ENCODE peak calls at places on chromosomes 1 and 21, in six cellular contexts. One of them, this sample, is unnamed. For H3K4me1, the result is how much of the 10 kb centered on the place peaks cover.

GRCh38 chr1:37265786-37266667 is 208.4 kb upstream of the ZC3H12A start:
- DNase-seq in thoracic aorta: no peak
- DNase-seq in heart left ventricle: no peak
- DNase-seq in testis: no peak
- DNase-seq in A549: no peak
- DNase-seq in neuronal stem cell: no peak
- DNase-seq in this sample: no peak

GRCh38 chr1:185074307-185074706 is 28.9 kb downstream of the RNF2 start:
- DNase-seq in A549: no peak
- DNase-seq in neuronal stem cell: no peak
- DNase-seq in thoracic aorta: no peak
- DNase-seq in heart left ventricle: no peak
- DNase-seq in testis: no peak
- DNase-seq in this sample: no peak

GRCh38 chr1:8343464-8344001 is 25.6 kb downstream of the SLC45A1 start:
- DNase-seq in thoracic aorta: peak
- DNase-seq in neuronal stem cell: no peak
- DNase-seq in A549: peak
- DNase-seq in heart left ventricle: no peak
- DNase-seq in testis: peak
- DNase-seq in this sample: peak

GRCh38 chr1:47235280-47235679 is 3.3 kb upstream of the TAL1 start:
- DNase-seq in A549: no peak
- DNase-seq in neuronal stem cell: no peak
- DNase-seq in thoracic aorta: no peak
- DNase-seq in testis: no peak
- DNase-seq in heart left ventricle: peak
- DNase-seq in this sample: peak

GRCh38 chr1:246435421-246436041 is 71.5 kb downstream of the SMYD3 start:
- DNase-seq in heart left ventricle: no peak
- DNase-seq in testis: no peak
- DNase-seq in A549: no peak
- DNase-seq in thoracic aorta: no peak
- DNase-seq in neuronal stem cell: no peak
- DNase-seq in this sample: no peak

GRCh38 chr1:155970531-155971167 is 7.7 kb downstream of the ARHGEF2 start:
- DNase-seq in A549: no peak
- DNase-seq in heart left ventricle: peak
- DNase-seq in testis: peak
- DNase-seq in thoracic aorta: peak
- DNase-seq in neuronal stem cell: no peak
- DNase-seq in this sample: peak

GRCh38 chr1:19877821-19878636 is 4.2 kb upstream of the OTUD3 start:
- DNase-seq in thoracic aorta: no peak
- DNase-seq in heart left ventricle: no peak
- DNase-seq in neuronal stem cell: no peak
- DNase-seq in A549: no peak
- DNase-seq in testis: peak
- DNase-seq in this sample: no peak

GRCh38 chr21:35178812-35179211 is 129.7 kb upstream of the RUNX1 start:
- DNase-seq in A549: no peak
- DNase-seq in heart left ventricle: no peak
- DNase-seq in neuronal stem cell: no peak
- DNase-seq in testis: no peak
- DNase-seq in thoracic aorta: no peak
- DNase-seq in this sample: no peak

GRCh38 chr1:12327566-12327965 is 97.7 kb downstream of the VPS13D start:
- DNase-seq in neuronal stem cell: no peak
- DNase-seq in testis: no peak
- DNase-seq in thoracic aorta: no peak
- DNase-seq in A549: no peak
- DNase-seq in heart left ventricle: no peak
- DNase-seq in this sample: no peak
- H3K4me3 ChIP-seq in neuronal stem cell: no peak
- H3K4me3 ChIP-seq in testis: no peak
- H3K4me3 ChIP-seq in thoracic aorta: no peak
- H3K4me3 ChIP-seq in A549: no peak
- H3K4me3 ChIP-seq in heart left ventricle: no peak
- H3K4me3 ChIP-seq in this sample: no peak

GRCh38 chr1:24514946-24515345 is 12.3 kb downstream of the RCAN3 start:
- DNase-seq in A549: no peak
- DNase-seq in thoracic aorta: no peak
- DNase-seq in testis: no peak
- DNase-seq in heart left ventricle: no peak
- DNase-seq in neuronal stem cell: no peak
- DNase-seq in this sample: no peak
- H3K4me1 ChIP-seq in A549: under half
- H3K4me1 ChIP-seq in thoracic aorta: under half
- H3K4me1 ChIP-seq in testis: under half
- H3K4me1 ChIP-seq in heart left ventricle: under half
- H3K4me1 ChIP-seq in neuronal stem cell: under half
- H3K4me1 ChIP-seq in this sample: under half

DNA sequence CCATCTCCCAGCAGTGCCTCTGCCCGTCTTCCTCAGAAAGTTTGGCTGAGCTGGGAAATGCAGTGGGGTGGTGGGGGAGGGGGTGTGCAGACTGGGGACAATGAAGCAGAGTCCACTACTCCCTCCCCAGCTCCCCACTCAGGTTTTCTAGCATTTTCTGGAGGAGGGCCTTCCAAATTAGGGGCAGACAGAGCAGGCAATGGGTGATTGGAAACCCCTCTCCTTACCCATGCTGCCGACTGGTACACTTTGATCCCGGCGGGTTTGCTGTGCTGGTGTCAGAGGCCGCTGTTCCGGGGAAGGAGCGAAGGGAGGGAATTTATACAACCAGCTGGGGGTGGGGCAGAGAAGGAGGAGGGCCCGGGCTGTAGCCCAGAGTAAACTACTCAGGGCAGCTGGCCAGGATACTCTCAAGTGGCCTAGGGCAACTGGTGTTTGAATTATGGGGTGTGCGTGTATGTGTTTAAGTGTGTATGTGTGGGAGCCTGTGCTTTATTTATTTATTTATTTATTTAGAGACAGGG is at the start of gene SELENBP1:
- DNase-seq in testis: peak
- DNase-seq in A549: peak
- DNase-seq in neuronal stem cell: peak
- DNase-seq in heart left ventricle: peak
- DNase-seq in thoracic aorta: peak
- DNase-seq in this sample: peak
- H3K27ac ChIP-seq in testis: peak
- H3K27ac ChIP-seq in A549: peak
- H3K27ac ChIP-seq in neuronal stem cell: no peak
- H3K27ac ChIP-seq in heart left ventricle: peak
- H3K27ac ChIP-seq in thoracic aorta: peak
- H3K27ac ChIP-seq in this sample: peak

GRCh38 chr1:85343612-85344255 is 67.3 kb upstream of the BCL10 start:
- DNase-seq in heart left ventricle: no peak
- DNase-seq in A549: no peak
- DNase-seq in thoracic aorta: no peak
- DNase-seq in testis: no peak
- DNase-seq in neuronal stem cell: no peak
- DNase-seq in this sample: no peak
- H3K4me3 ChIP-seq in heart left ventricle: no peak
- H3K4me3 ChIP-seq in A549: no peak
- H3K4me3 ChIP-seq in thoracic aorta: no peak
- H3K4me3 ChIP-seq in testis: no peak
- H3K4me3 ChIP-seq in neuronal stem cell: no peak
- H3K4me3 ChIP-seq in this sample: no peak

GRCh38 chr21:42239556-42239955 is 20.6 kb downstream of the ABCG1 start:
- DNase-seq in A549: no peak
- DNase-seq in neuronal stem cell: no peak
- DNase-seq in thoracic aorta: no peak
- DNase-seq in testis: no peak
- DNase-seq in heart left ventricle: no peak
- DNase-seq in this sample: no peak
- H3K4me1 ChIP-seq in A549: under half
- H3K4me1 ChIP-seq in neuronal stem cell: under half
- H3K4me1 ChIP-seq in thoracic aorta: under half
- H3K4me1 ChIP-seq in testis: under half
- H3K4me1 ChIP-seq in heart left ventricle: under half
- H3K4me1 ChIP-seq in this sample: under half

GRCh38 chr1:66298427-66298826 is 235.5 kb upstream of the SGIP1 start:
- DNase-seq in A549: no peak
- DNase-seq in testis: no peak
- DNase-seq in thoracic aorta: no peak
- DNase-seq in neuronal stem cell: no peak
- DNase-seq in heart left ventricle: no peak
- DNase-seq in this sample: no peak

GRCh38 chr1:66300280-66300973 is 233.5 kb upstream of the SGIP1 start:
- DNase-seq in thoracic aorta: no peak
- DNase-seq in neuronal stem cell: no peak
- DNase-seq in testis: no peak
- DNase-seq in A549: no peak
- DNase-seq in heart left ventricle: no peak
- DNase-seq in this sample: no peak

GRCh38 chr1:66302184-66302742 is 231.7 kb upstream of the SGIP1 start:
- DNase-seq in thoracic aorta: no peak
- DNase-seq in neuronal stem cell: no peak
- DNase-seq in A549: no peak
- DNase-seq in testis: no peak
- DNase-seq in heart left ventricle: no peak
- DNase-seq in this sample: no peak

GRCh38 chr1:66302810-66303209 is 231.1 kb upstream of the SGIP1 start:
- DNase-seq in A549: no peak
- DNase-seq in thoracic aorta: no peak
- DNase-seq in neuronal stem cell: no peak
- DNase-seq in heart left ventricle: no peak
- DNase-seq in testis: no peak
- DNase-seq in this sample: no peak

DNA sequence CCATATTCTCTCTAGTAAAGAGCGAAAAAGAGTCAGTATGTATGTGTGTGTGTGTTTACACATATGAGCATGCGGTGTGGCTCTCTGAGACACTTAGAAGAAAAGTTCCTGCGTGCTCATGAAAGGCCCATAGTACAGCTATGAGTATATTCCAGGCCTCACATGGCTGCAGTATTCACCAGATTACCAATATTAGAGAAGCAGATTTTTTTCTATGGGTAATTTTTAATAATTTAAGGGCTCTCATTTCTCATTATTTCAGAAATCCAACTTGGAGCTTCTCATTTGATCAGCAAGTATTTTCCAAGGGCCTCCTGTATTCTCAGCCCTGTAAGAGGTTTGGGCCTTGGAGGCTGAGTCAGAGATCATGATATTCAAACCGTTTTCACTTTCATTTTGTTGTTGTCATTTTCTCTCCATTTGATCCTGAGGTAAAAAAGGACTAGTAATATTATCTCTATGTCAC is 232.9 kb upstream of the SGIP1 start:
- DNase-seq in heart left ventricle: no peak
- DNase-seq in neuronal stem cell: no peak
- DNase-seq in A549: no peak
- DNase-seq in thoracic aorta: no peak
- DNase-seq in testis: no peak
- DNase-seq in this sample: no peak
- H3K27ac ChIP-seq in heart left ventricle: peak
- H3K27ac ChIP-seq in neuronal stem cell: no peak
- H3K27ac ChIP-seq in A549: peak
- H3K27ac ChIP-seq in thoracic aorta: no peak
- H3K27ac ChIP-seq in testis: no peak
- H3K27ac ChIP-seq in this sample: peak